ENCODE peak calls at places on chromosome 17, in ten cellular contexts. O, W, T, R, X, K, M, Z, Y and S are unnamed samples.

GRCh38 chr17:42459256-42459982 is 741 bp downstream of the ATP6V0A1 start:
- DNase-seq in O (peak), W (no peak), T (no peak), R (no peak), X (peak), K (peak), M (peak), Z (peak), Y (no peak), S (peak)

GRCh38 chr17:57243171-57243622 is 13.1 kb upstream of the MSI2 start:
- DNase-seq in O (peak), W (peak), T (peak), R (peak), X (peak), K (peak), M (peak), Z (peak), Y (peak), S (no peak)

GRCh38 chr17:64622931-64623654 is 39.0 kb downstream of the SMURF2 start:
- DNase-seq in O (peak), W (peak), T (no peak), R (no peak), X (peak), K (no peak), M (no peak), Z (no peak), Y (peak), S (peak)

GRCh38 chr17:62749926-62750325 is 58.2 kb downstream of the MARCHF10 start:
- DNase-seq in O (no peak), W (no peak), T (no peak), R (no peak), X (no peak), K (no peak), M (no peak), Z (no peak), Y (no peak), S (no peak)

GRCh38 chr17:72422505-72423285 is 301.9 kb downstream of the SOX9 start:
- DNase-seq in O (peak), W (peak), T (peak), R (no peak), X (peak), K (peak), M (no peak), Z (peak), Y (peak), S (peak)

GRCh38 chr17:59804910-59805381 is 87.8 kb downstream of the TUBD1 start:
- DNase-seq in O (no peak), W (no peak), T (no peak), R (peak), X (no peak), K (no peak), M (no peak), Z (no peak), Y (no peak), S (no peak)

GRCh38 chr17:32954477-32954876 is 26.5 kb downstream of the TMEM98 start:
- DNase-seq in O (no peak), W (no peak), T (peak), R (no peak), X (no peak), K (peak), M (no peak), Z (peak), Y (no peak), S (no peak)

GRCh38 chr17:72977768-72978417 is 114.6 kb downstream of the SLC39A11 start:
- DNase-seq in O (peak), W (no peak), T (peak), R (no peak), X (no peak), K (peak), M (no peak), Z (no peak), Y (peak), S (no peak)

GRCh38 chr17:1147664-1148063 is 32.1 kb downstream of the ABR start:
- DNase-seq in O (peak), W (no peak), T (no peak), R (peak), X (peak), K (peak), M (no peak), Z (peak), Y (peak), S (no peak)

GRCh38 chr17:53924530-53925455 is 102.1 kb downstream of the KIF2B start:
- DNase-seq in O (no peak), W (no peak), T (no peak), R (peak), X (no peak), K (no peak), M (no peak), Z (no peak), Y (no peak), S (no peak)

GRCh38 chr17:652310-652709 is 62.3 kb downstream of the VPS53 start:
- DNase-seq in O (no peak), W (no peak), T (peak), R (no peak), X (no peak), K (peak), M (no peak), Z (peak), Y (no peak), S (no peak)

GRCh38 chr17:50039058-50039457 is 16.9 kb upstream of the ITGA3 start:
- DNase-seq in O (no peak), W (no peak), T (no peak), R (no peak), X (no peak), K (no peak), M (no peak), Z (no peak), Y (no peak), S (no peak)

DNA sequence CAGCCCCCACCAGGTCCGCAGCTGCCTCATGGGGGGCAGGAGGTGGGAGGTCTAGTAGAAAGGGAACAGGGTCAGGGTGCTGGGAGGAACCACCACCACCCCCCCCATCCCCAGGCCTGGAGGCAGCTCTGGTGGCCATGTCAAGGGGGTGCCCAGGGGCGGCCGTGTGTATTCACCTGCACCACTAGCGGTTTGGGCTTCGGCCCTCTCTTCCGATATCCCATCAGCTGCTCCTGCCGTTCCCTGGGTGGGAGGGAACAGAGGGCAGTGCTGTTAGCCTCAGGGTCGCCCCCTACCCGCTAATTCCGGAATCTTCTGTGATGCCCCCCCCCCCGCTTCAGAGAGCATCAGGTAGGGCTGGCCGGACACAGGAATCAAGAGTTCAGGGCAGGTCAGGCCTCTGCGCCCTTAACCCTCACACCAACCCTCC is 3.8 kb downstream of the CBX4 start:
- DNase-seq in O (no peak), W (no peak), T (peak), R (no peak), X (no peak), K (peak), M (peak), Z (no peak), Y (no peak), S (no peak)
- H3K4me3 ChIP-seq in O (no peak), W (no peak), T (no peak), R (no peak), X (no peak), K (no peak), M (no peak), Z (no peak), Y (no peak), S (no peak)

GRCh38 chr17:74213897-74214386 is 571 bp downstream of the TTYH2 start:
- DNase-seq in O (no peak), W (no peak), T (peak), R (no peak), X (no peak), K (no peak), M (no peak), Z (peak), Y (no peak), S (no peak)
- H3K4me3 ChIP-seq in O (peak), W (peak), T (peak), R (peak), X (no peak), K (peak), M (peak), Z (peak), Y (peak), S (peak)

GRCh38 chr17:13599808-13600398 is 1.8 kb downstream of the HS3ST3A1 start:
- DNase-seq in O (peak), W (no peak), T (no peak), R (no peak), X (no peak), K (no peak), M (no peak), Z (no peak), Y (peak), S (no peak)

GRCh38 chr17:13599168-13599577 is 2.6 kb downstream of the HS3ST3A1 start:
- DNase-seq in O (no peak), W (no peak), T (no peak), R (no peak), X (no peak), K (no peak), M (no peak), Z (no peak), Y (no peak), S (no peak)

GRCh38 chr17:13601776-13602551 is at the start of gene HS3ST3A1:
- DNase-seq in O (peak), W (peak), T (no peak), R (peak), X (peak), K (no peak), M (peak), Z (peak), Y (peak), S (peak)

GRCh38 chr17:13600475-13601316 is 1.0 kb downstream of the HS3ST3A1 start:
- DNase-seq in O (peak), W (no peak), T (no peak), R (peak), X (no peak), K (peak), M (no peak), Z (no peak), Y (no peak), S (no peak)

DNA sequence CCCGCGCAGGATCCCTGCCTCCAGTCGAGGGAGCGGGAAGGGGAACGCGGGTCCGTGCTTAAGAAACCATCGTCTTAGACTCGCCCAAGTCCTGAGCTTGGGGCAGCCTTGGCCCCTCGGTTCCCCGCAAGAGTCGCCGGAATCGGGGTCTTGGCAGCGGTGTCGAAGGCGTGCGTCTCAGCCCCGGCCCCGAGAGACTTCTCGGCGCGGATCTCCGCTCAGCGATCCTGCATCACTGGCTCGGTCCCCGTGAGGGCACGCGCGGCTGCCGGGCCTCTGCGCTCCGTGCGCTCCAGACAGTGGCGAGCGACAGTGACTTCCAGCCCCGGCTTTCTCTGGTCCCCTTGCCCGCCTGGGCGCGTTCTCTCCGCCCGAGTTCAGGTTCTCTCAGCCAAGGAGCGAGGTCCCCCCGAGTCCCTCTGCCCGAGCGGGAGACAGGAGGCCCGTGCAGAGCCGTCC is 383 bp downstream of the HS3ST3A1 start:
- DNase-seq in O (peak), W (no peak), T (no peak), R (no peak), X (no peak), K (no peak), M (no peak), Z (no peak), Y (no peak), S (no peak)
- H3K4me3 ChIP-seq in O (peak), W (peak), T (peak), R (peak), X (peak), K (no peak), M (peak), Z (peak), Y (peak), S (peak)

DNA sequence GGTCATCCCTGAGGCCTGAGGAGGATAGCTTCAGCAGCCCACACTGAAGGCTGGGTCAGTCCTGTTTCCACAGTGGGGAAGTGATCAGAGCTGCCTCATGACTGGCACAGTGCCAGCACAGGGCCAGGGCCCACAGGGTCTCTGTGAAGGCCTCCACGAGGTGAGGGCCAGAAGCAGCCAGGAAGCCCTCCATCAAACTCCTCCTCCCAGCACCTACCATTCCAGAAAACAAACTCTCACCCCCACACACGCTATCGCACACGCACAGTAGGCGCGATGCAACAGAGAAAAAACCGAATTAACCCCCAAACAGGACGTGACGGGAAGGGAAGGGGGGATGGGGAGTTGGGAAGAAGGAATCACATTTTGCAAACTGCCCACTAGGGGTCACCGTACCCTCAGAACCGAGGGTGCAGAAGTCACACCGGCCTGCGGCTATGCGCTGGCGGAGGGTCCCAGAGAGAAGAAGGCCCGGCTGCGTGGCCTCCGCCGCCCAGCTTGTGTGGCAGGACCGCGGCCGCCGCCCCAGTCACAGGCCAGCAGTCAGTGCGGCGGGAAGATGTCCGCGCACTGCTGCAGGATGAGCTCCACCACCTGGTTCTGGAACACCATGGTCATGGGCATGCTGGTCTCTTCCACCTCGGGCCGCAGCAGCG is 37.6 kb downstream of the ARHGAP27 start:
- DNase-seq in O (peak), W (peak), T (peak), R (peak), X (peak), K (peak), M (peak), Z (peak), Y (peak), S (no peak)
- H3K4me3 ChIP-seq in O (peak), W (peak), T (no peak), R (peak), X (no peak), K (no peak), M (peak), Z (no peak), Y (no peak), S (peak)

GRCh38 chr17:40348136-40348504 is 16.4 kb downstream of the GJD3 start:
- DNase-seq in O (no peak), W (no peak), T (peak), R (no peak), X (no peak), K (no peak), M (no peak), Z (no peak), Y (no peak), S (no peak)
- H3K4me3 ChIP-seq in O (no peak), W (no peak), T (no peak), R (no peak), X (no peak), K (no peak), M (peak), Z (no peak), Y (no peak), S (no peak)

DNA sequence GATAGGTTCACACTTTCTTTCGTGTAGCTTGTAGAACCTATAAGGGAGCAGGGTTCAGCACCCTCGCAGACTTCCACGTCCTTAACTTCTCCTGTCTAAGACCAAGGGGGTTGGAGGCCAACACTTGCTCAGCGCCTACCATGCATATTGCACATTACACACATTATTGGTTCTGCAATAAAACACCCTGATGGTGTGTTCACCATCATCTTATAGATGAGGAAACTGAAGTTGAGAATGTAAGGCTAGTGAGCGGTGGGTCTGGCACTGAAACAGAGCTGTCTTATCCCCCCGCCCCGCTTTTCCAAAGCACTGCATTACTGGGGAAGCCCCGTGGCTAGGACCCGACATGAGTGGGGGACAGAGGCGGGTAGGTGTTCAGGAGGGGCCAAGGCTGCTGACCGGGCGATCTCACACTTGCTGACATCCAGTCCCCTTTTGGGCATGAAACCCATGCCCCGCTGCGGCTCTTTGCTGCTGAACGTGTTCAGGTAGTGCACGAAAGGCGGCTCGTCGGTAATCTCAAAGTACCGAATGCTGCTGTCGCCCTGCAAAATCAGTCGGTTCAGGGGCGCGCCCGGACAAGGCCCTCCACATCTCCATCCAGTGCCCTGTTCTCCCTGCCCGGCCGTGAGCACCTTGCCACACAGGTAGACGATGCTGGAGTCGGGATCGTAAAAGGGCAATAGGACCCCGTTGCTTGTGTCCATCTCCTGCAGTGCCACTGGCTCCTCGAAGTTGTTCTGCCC is 6.2 kb downstream of the CORO6 start:
- DNase-seq in O (no peak), W (no peak), T (peak), R (no peak), X (no peak), K (peak), M (no peak), Z (no peak), Y (no peak), S (no peak)
- H3K4me3 ChIP-seq in O (no peak), W (peak), T (no peak), R (no peak), X (no peak), K (no peak), M (peak), Z (peak), Y (peak), S (peak)

GRCh38 chr17:52209507-52209906 is 51.0 kb upstream of the CA10 start:
- DNase-seq in O (no peak), W (no peak), T (no peak), R (no peak), X (no peak), K (no peak), M (no peak), Z (no peak), Y (peak), S (no peak)
- H3K4me3 ChIP-seq in O (no peak), W (no peak), T (no peak), R (no peak), X (no peak), K (no peak), M (no peak), Z (no peak), Y (no peak), S (no peak)